ENCODE peak calls at places on chromosomes 6 and 20, in nine cellular contexts. One of them, this sample, is unnamed.
A peak's percentile ranks its signal among the peaks of the same experiment; 100 is the strongest.

GRCh38 chr6:49519660-49520059 is 19.9 kb downstream of the GLYATL3 start:
- DNase-seq in endothelial cell of umbilical vein: no peak
- DNase-seq in HCT116: no peak
- DNase-seq in gastrocnemius medialis: no peak
- DNase-seq in esophagus squamous epithelium: no peak
- DNase-seq in breast epithelium: no peak
- DNase-seq in spleen: no peak
- DNase-seq in tibial nerve: no peak
- DNase-seq in body of pancreas: no peak
- DNase-seq in this sample: no peak

GRCh38 chr20:51420111-51420510 is 122.4 kb downstream of the NFATC2 start:
- DNase-seq in endothelial cell of umbilical vein: peak; percentile 41
- DNase-seq in HCT116: no peak
- DNase-seq in gastrocnemius medialis: no peak
- DNase-seq in esophagus squamous epithelium: no peak
- DNase-seq in breast epithelium: no peak
- DNase-seq in spleen: no peak
- DNase-seq in tibial nerve: no peak
- DNase-seq in body of pancreas: no peak
- DNase-seq in this sample: no peak

GRCh38 chr6:2764610-2765165 is 505 bp upstream of the WRNIP1 start:
- DNase-seq in endothelial cell of umbilical vein: no peak
- DNase-seq in HCT116: no peak
- DNase-seq in gastrocnemius medialis: peak; percentile 42
- DNase-seq in esophagus squamous epithelium: peak; percentile 86
- DNase-seq in breast epithelium: peak; percentile 47
- DNase-seq in spleen: peak; percentile 87
- DNase-seq in tibial nerve: peak; percentile 56
- DNase-seq in body of pancreas: peak; percentile 44
- DNase-seq in this sample: peak; percentile 44

GRCh38 chr6:81613606-81614005 is 138.9 kb downstream of the TENT5A start:
- DNase-seq in endothelial cell of umbilical vein: peak; percentile 62
- DNase-seq in HCT116: no peak
- DNase-seq in gastrocnemius medialis: no peak
- DNase-seq in esophagus squamous epithelium: no peak
- DNase-seq in breast epithelium: no peak
- DNase-seq in spleen: no peak
- DNase-seq in tibial nerve: no peak
- DNase-seq in body of pancreas: no peak
- DNase-seq in this sample: no peak

GRCh38 chr20:23374441-23374840 is 12.5 kb downstream of the GZF1 start:
- DNase-seq in endothelial cell of umbilical vein: peak; percentile 76
- DNase-seq in HCT116: no peak
- DNase-seq in gastrocnemius medialis: no peak
- DNase-seq in esophagus squamous epithelium: no peak
- DNase-seq in breast epithelium: no peak
- DNase-seq in spleen: no peak
- DNase-seq in tibial nerve: no peak
- DNase-seq in body of pancreas: no peak
- DNase-seq in this sample: no peak

GRCh38 chr20:63016514-63017075 is 9.8 kb upstream of the BHLHE23 start:
- DNase-seq in endothelial cell of umbilical vein: no peak
- DNase-seq in HCT116: no peak
- DNase-seq in gastrocnemius medialis: no peak
- DNase-seq in esophagus squamous epithelium: no peak
- DNase-seq in breast epithelium: no peak
- DNase-seq in spleen: peak; percentile 53
- DNase-seq in tibial nerve: no peak
- DNase-seq in body of pancreas: no peak
- DNase-seq in this sample: no peak

GRCh38 chr6:139515511-139515910 is 141.1 kb upstream of the CITED2 start:
- DNase-seq in endothelial cell of umbilical vein: no peak
- DNase-seq in HCT116: no peak
- DNase-seq in gastrocnemius medialis: no peak
- DNase-seq in esophagus squamous epithelium: no peak
- DNase-seq in breast epithelium: no peak
- DNase-seq in spleen: no peak
- DNase-seq in tibial nerve: no peak
- DNase-seq in body of pancreas: no peak
- DNase-seq in this sample: no peak

GRCh38 chr6:49522710-49523593 is 23.2 kb downstream of the GLYATL3 start:
- DNase-seq in endothelial cell of umbilical vein: no peak
- DNase-seq in HCT116: no peak
- DNase-seq in gastrocnemius medialis: no peak
- DNase-seq in esophagus squamous epithelium: no peak
- DNase-seq in breast epithelium: no peak
- DNase-seq in spleen: no peak
- DNase-seq in tibial nerve: no peak
- DNase-seq in body of pancreas: peak; percentile 25
- DNase-seq in this sample: no peak

GRCh38 chr6:38427492-38428210 is 212.1 kb downstream of the BTBD9 start:
- DNase-seq in endothelial cell of umbilical vein: no peak
- DNase-seq in HCT116: no peak
- DNase-seq in gastrocnemius medialis: no peak
- DNase-seq in esophagus squamous epithelium: no peak
- DNase-seq in breast epithelium: no peak
- DNase-seq in spleen: no peak
- DNase-seq in tibial nerve: no peak
- DNase-seq in body of pancreas: no peak
- DNase-seq in this sample: no peak

GRCh38 chr20:5774438-5774837 is 24.2 kb downstream of the SHLD1 start:
- DNase-seq in endothelial cell of umbilical vein: no peak
- DNase-seq in HCT116: no peak
- DNase-seq in gastrocnemius medialis: no peak
- DNase-seq in esophagus squamous epithelium: no peak
- DNase-seq in breast epithelium: no peak
- DNase-seq in spleen: no peak
- DNase-seq in tibial nerve: no peak
- DNase-seq in body of pancreas: no peak
- DNase-seq in this sample: no peak

GRCh38 chr6:39992861-39993622 is 58.8 kb upstream of the MOCS1 start:
- DNase-seq in endothelial cell of umbilical vein: no peak
- DNase-seq in HCT116: no peak
- DNase-seq in gastrocnemius medialis: no peak
- DNase-seq in esophagus squamous epithelium: no peak
- DNase-seq in breast epithelium: no peak
- DNase-seq in spleen: no peak
- DNase-seq in tibial nerve: no peak
- DNase-seq in body of pancreas: peak; percentile 53
- DNase-seq in this sample: no peak

GRCh38 chr20:1718604-1719384 is 61.2 kb upstream of the SIRPG start:
- DNase-seq in endothelial cell of umbilical vein: no peak
- DNase-seq in HCT116: peak; percentile 19
- DNase-seq in gastrocnemius medialis: peak; percentile 53
- DNase-seq in esophagus squamous epithelium: no peak
- DNase-seq in breast epithelium: no peak
- DNase-seq in spleen: no peak
- DNase-seq in tibial nerve: peak; percentile 61
- DNase-seq in body of pancreas: no peak
- DNase-seq in this sample: peak; percentile 79

GRCh38 chr6:39999006-39999867 is 65.0 kb upstream of the MOCS1 start:
- DNase-seq in endothelial cell of umbilical vein: no peak
- DNase-seq in HCT116: no peak
- DNase-seq in gastrocnemius medialis: no peak
- DNase-seq in esophagus squamous epithelium: no peak
- DNase-seq in breast epithelium: no peak
- DNase-seq in spleen: no peak
- DNase-seq in tibial nerve: no peak
- DNase-seq in body of pancreas: no peak
- DNase-seq in this sample: no peak

GRCh38 chr6:56363796-56364195 is 116.4 kb upstream of the COL21A1 start:
- DNase-seq in endothelial cell of umbilical vein: peak; percentile 21
- DNase-seq in HCT116: no peak
- DNase-seq in gastrocnemius medialis: no peak
- DNase-seq in esophagus squamous epithelium: no peak
- DNase-seq in breast epithelium: no peak
- DNase-seq in spleen: no peak
- DNase-seq in tibial nerve: no peak
- DNase-seq in body of pancreas: no peak
- DNase-seq in this sample: no peak

GRCh38 chr20:53621482-53622246 is 28.0 kb upstream of the ZNF217 start:
- DNase-seq in endothelial cell of umbilical vein: peak; percentile 92
- DNase-seq in HCT116: peak; percentile 90
- DNase-seq in gastrocnemius medialis: peak; percentile 56
- DNase-seq in esophagus squamous epithelium: no peak
- DNase-seq in breast epithelium: peak; percentile 50
- DNase-seq in spleen: no peak
- DNase-seq in tibial nerve: peak; percentile 61
- DNase-seq in body of pancreas: peak; percentile 72
- DNase-seq in this sample: peak; percentile 92

GRCh38 chr6:156425374-156425773 is 351.8 kb upstream of the ARID1B start:
- DNase-seq in endothelial cell of umbilical vein: peak; percentile 50
- DNase-seq in HCT116: no peak
- DNase-seq in gastrocnemius medialis: no peak
- DNase-seq in esophagus squamous epithelium: no peak
- DNase-seq in breast epithelium: no peak
- DNase-seq in spleen: no peak
- DNase-seq in tibial nerve: no peak
- DNase-seq in body of pancreas: no peak
- DNase-seq in this sample: no peak

GRCh38 chr20:51095755-51096509 is 73.0 kb upstream of the KCNG1 start:
- DNase-seq in endothelial cell of umbilical vein: no peak
- DNase-seq in HCT116: no peak
- DNase-seq in gastrocnemius medialis: no peak
- DNase-seq in esophagus squamous epithelium: no peak
- DNase-seq in breast epithelium: no peak
- DNase-seq in spleen: peak; percentile 12
- DNase-seq in tibial nerve: no peak
- DNase-seq in body of pancreas: no peak
- DNase-seq in this sample: no peak

DNA sequence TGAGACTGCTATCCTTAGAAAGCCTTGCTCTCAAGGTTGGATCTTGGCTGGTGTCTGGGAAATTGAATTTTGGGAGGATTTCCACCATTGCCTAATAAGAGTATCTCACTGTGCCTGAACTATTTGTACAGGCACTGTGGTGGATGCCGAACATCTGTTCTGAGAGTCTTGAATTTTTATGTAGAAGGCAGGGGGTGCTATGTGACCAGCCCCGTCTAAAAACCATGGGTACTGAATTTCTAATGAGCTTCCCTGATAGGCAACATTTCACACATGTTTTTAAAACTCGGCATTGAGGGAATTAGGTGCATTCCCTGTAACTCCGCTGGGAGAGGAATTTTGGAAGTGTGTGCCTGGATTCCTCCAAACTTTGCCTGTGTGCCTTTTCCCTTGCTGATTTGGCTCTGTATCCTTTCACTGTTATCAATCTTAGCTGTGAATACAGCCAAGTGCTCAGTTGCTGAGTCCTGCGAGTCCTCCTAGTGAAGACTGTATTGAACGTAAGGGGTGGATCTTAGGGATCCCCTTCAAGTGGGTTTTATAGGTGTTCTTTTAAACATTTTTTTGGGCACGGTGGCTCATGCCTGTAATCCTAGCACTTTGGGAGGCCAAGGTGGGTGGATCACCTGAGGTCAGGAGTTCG is 27.6 kb upstream of the SCAF8 start:
- DNase-seq in endothelial cell of umbilical vein: no peak
- DNase-seq in HCT116: no peak
- DNase-seq in gastrocnemius medialis: no peak
- DNase-seq in esophagus squamous epithelium: no peak
- DNase-seq in breast epithelium: no peak
- DNase-seq in spleen: no peak
- DNase-seq in tibial nerve: no peak
- DNase-seq in body of pancreas: no peak
- DNase-seq in this sample: no peak
- TF ChIP-seq CTCF in endothelial cell of umbilical vein: no peak
- TF ChIP-seq CTCF in HCT116: no peak
- TF ChIP-seq CTCF in gastrocnemius medialis: no peak
- TF ChIP-seq CTCF in esophagus squamous epithelium: no peak
- TF ChIP-seq CTCF in breast epithelium: no peak
- TF ChIP-seq CTCF in spleen: no peak
- TF ChIP-seq CTCF in tibial nerve: no peak
- TF ChIP-seq CTCF in body of pancreas: no peak
- TF ChIP-seq CTCF in this sample: no peak

DNA sequence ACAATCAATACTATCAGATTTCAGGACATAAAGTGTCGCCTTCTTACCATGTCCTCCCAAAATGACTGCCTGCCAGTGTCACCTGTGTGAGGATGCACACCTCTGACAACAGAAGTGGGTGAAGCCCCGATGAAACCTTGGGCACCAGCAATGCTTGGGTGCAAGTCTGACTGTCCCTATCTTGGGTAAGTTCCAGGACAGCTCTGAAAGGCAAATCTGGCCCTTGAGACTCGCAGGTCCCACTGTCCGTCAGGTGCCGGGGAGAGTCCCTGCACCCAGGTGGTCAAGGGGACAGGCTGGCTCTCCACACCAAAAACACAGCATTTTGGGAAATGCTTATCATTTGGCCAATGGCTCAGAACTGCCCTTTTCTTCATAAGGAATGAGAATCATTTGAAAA is 43.3 kb downstream of the EZR start:
- DNase-seq in endothelial cell of umbilical vein: no peak
- DNase-seq in HCT116: no peak
- DNase-seq in gastrocnemius medialis: no peak
- DNase-seq in esophagus squamous epithelium: no peak
- DNase-seq in breast epithelium: no peak
- DNase-seq in spleen: no peak
- DNase-seq in tibial nerve: no peak
- DNase-seq in body of pancreas: no peak
- DNase-seq in this sample: no peak
- TF ChIP-seq POLR2A in endothelial cell of umbilical vein: no peak
- TF ChIP-seq POLR2A in HCT116: no peak
- TF ChIP-seq POLR2A in gastrocnemius medialis: no peak
- TF ChIP-seq POLR2A in esophagus squamous epithelium: no peak
- TF ChIP-seq POLR2A in breast epithelium: no peak
- TF ChIP-seq POLR2A in spleen: no peak
- TF ChIP-seq POLR2A in tibial nerve: no peak
- TF ChIP-seq POLR2A in body of pancreas: no peak
- TF ChIP-seq POLR2A in this sample: no peak

GRCh38 chr20:4247261-4247660 is 231.9 kb upstream of the RNF24 start:
- DNase-seq in endothelial cell of umbilical vein: no peak
- DNase-seq in HCT116: no peak
- DNase-seq in gastrocnemius medialis: no peak
- DNase-seq in esophagus squamous epithelium: no peak
- DNase-seq in breast epithelium: no peak
- DNase-seq in spleen: no peak
- DNase-seq in tibial nerve: no peak
- DNase-seq in body of pancreas: no peak
- DNase-seq in this sample: no peak
- TF ChIP-seq CTCF in endothelial cell of umbilical vein: no peak
- TF ChIP-seq CTCF in HCT116: no peak
- TF ChIP-seq CTCF in gastrocnemius medialis: no peak
- TF ChIP-seq CTCF in esophagus squamous epithelium: no peak
- TF ChIP-seq CTCF in breast epithelium: no peak
- TF ChIP-seq CTCF in spleen: no peak
- TF ChIP-seq CTCF in tibial nerve: no peak
- TF ChIP-seq CTCF in body of pancreas: no peak
- TF ChIP-seq CTCF in this sample: no peak

GRCh38 chr6:109339906-109340678 is 42.2 kb downstream of the CD164 start:
- DNase-seq in endothelial cell of umbilical vein: no peak
- DNase-seq in HCT116: no peak
- DNase-seq in gastrocnemius medialis: no peak
- DNase-seq in esophagus squamous epithelium: no peak
- DNase-seq in breast epithelium: no peak
- DNase-seq in spleen: no peak
- DNase-seq in tibial nerve: no peak
- DNase-seq in body of pancreas: peak; percentile 53
- DNase-seq in this sample: no peak
- TF ChIP-seq POLR2A in endothelial cell of umbilical vein: no peak
- TF ChIP-seq POLR2A in HCT116: no peak
- TF ChIP-seq POLR2A in gastrocnemius medialis: no peak
- TF ChIP-seq POLR2A in esophagus squamous epithelium: no peak
- TF ChIP-seq POLR2A in breast epithelium: no peak
- TF ChIP-seq POLR2A in spleen: no peak
- TF ChIP-seq POLR2A in tibial nerve: no peak
- TF ChIP-seq POLR2A in body of pancreas: no peak
- TF ChIP-seq POLR2A in this sample: no peak

This sample was measured in lower leg skin.